ENCODE peak calls at places on chromosomes 5 and 9, in nine cellular contexts. G is tibial nerve, X is A549, U is sigmoid colon, B is stomach, M is ovary, Q is suprapubic skin, P is HepG2, N is transverse colon. Y is an unnamed sample.

GRCh38 chr5:133220851-133221674 is 169.2 kb downstream of the HSPA4 start:
- DNase-seq in G (no peak), X (peak), U (peak), B (no peak), M (no peak), Q (no peak), P (peak), N (no peak), Y (no peak)

GRCh38 chr9:5364294-5364990 is 24.8 kb upstream of the RLN1 start:
- DNase-seq in G (no peak), X (no peak), U (no peak), B (no peak), M (no peak), Q (no peak), P (no peak), N (no peak), Y (no peak)

GRCh38 chr9:128124451-128124850 is 3.1 kb downstream of the PTGES2 start:
- DNase-seq in G (no peak), X (no peak), U (no peak), B (peak), M (peak), Q (no peak), P (no peak), N (no peak), Y (no peak)

GRCh38 chr5:81544351-81545001 is 150.5 kb upstream of the ACOT12 start:
- DNase-seq in G (no peak), X (peak), U (no peak), B (no peak), M (no peak), Q (no peak), P (no peak), N (no peak), Y (no peak)

GRCh38 chr9:96073531-96074284 is 198.2 kb downstream of the ERCC6L2 start:
- DNase-seq in G (no peak), X (no peak), U (no peak), B (peak), M (no peak), Q (no peak), P (no peak), N (no peak), Y (no peak)

GRCh38 chr5:58439094-58439644 is 20.7 kb downstream of the PLK2 start:
- DNase-seq in G (no peak), X (no peak), U (no peak), B (no peak), M (no peak), Q (no peak), P (no peak), N (no peak), Y (no peak)

GRCh38 chr9:136820947-136821332 is 13.2 kb downstream of the RABL6 start:
- DNase-seq in G (no peak), X (no peak), U (no peak), B (no peak), M (no peak), Q (peak), P (no peak), N (no peak), Y (no peak)

GRCh38 chr9:6049798-6050197 is 34.4 kb upstream of the RANBP6 start:
- DNase-seq in G (no peak), X (peak), U (no peak), B (no peak), M (no peak), Q (no peak), P (peak), N (peak), Y (no peak)

GRCh38 chr9:80208662-80209061 is 636.9 kb downstream of the TLE4 start:
- DNase-seq in G (no peak), X (no peak), U (no peak), B (no peak), M (no peak), Q (no peak), P (no peak), N (no peak), Y (no peak)

GRCh38 chr9:8715792-8716191 is 916.2 kb upstream of the DMAC1 start:
- DNase-seq in G (no peak), X (no peak), U (no peak), B (no peak), M (no peak), Q (no peak), P (no peak), N (no peak), Y (no peak)

GRCh38 chr9:12604154-12604825 is 88.9 kb upstream of the TYRP1 start:
- DNase-seq in G (no peak), X (peak), U (no peak), B (no peak), M (no peak), Q (no peak), P (no peak), N (no peak), Y (no peak)

DNA sequence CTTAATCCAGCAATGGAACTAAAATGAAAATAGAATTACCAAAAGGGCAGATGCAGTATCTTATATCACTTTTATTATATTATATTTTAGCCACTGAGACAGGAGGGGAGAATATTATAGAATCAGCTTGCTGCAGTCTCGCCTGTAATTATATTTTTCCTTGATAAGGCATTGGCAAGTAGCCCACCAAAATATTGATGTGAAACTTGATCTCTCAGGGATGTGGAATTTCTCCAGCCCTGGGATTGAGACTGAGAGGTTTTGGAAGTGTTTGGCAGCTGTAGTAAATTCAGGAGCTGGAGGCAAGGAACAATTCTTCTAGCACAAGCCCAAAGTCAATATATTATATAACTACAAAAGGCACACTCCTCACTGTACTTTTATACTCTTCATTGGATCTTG is 142.1 kb upstream of the ADAMTSL1 start:
- DNase-seq in G (no peak), X (no peak), U (no peak), B (no peak), M (no peak), Q (no peak), P (no peak), N (no peak), Y (no peak)
- TF ChIP-seq EP300 in G (no peak), X (no peak), U (no peak), B (no peak), M (no peak), Q (no peak), P (no peak), N (no peak), Y (no peak)

GRCh38 chr9:92279302-92279701 is 14.2 kb downstream of the IARS1 start:
- DNase-seq in G (no peak), X (no peak), U (no peak), B (no peak), M (no peak), Q (no peak), P (no peak), N (no peak), Y (no peak)

GRCh38 chr9:92270511-92270910 is 23.0 kb downstream of the IARS1 start:
- DNase-seq in G (no peak), X (no peak), U (no peak), B (no peak), M (no peak), Q (no peak), P (no peak), N (no peak), Y (no peak)

GRCh38 chr9:92276223-92277007 is 17.1 kb downstream of the IARS1 start:
- DNase-seq in G (no peak), X (no peak), U (no peak), B (no peak), M (no peak), Q (no peak), P (no peak), N (no peak), Y (no peak)

GRCh38 chr9:92278117-92278516 is 15.4 kb downstream of the IARS1 start:
- DNase-seq in G (no peak), X (no peak), U (no peak), B (no peak), M (no peak), Q (no peak), P (no peak), N (no peak), Y (no peak)

GRCh38 chr9:92275541-92275940 is 18.0 kb downstream of the IARS1 start:
- DNase-seq in G (no peak), X (peak), U (no peak), B (no peak), M (no peak), Q (no peak), P (no peak), N (no peak), Y (no peak)
- TF ChIP-seq POLR2A in G (no peak), X (no peak), U (no peak), B (no peak), M (no peak), Q (no peak), P (no peak), N (no peak), Y (no peak)

DNA sequence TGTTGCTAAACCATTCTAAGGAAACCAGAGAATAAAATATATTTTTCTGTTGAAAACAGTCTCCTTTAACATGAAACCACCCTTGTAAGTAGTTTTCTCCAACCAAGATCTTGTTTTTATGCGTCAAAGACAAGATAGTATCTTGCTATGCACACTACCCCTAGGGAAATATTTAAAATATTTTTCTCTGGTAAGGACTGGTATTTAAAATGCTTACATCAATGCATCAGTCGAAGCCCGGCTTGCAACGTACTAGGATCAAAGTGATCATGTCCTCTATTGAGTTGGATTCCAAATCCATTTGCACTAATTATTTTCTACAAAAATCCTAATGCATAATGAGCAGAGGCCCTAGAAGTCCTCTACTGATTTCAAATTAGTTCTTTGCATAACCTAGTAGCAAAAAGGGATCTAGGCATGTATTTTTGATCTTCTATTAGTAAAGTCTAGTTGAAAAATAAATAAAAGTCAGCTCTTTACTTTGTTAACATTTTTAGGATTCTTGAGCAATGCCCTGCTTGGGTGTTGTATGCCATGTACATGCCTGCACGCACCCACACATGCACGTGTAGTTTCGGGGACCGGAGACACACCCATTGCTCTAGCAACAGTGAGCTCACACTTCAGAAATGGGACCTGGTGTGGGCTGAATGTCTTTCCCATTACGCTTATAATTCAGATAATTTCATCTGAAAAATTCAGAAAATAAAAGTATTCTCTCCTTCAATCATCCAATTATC is 165.0 kb upstream of the GPR151 start:
- DNase-seq in G (no peak), X (no peak), U (no peak), B (no peak), M (no peak), Q (no peak), P (no peak), N (no peak), Y (no peak)
- TF ChIP-seq EP300 in G (no peak), X (no peak), U (no peak), B (no peak), M (no peak), Q (no peak), P (no peak), N (no peak), Y (no peak)

GRCh38 chr5:45281081-45281480 is 415.1 kb downstream of the HCN1 start:
- DNase-seq in G (no peak), X (no peak), U (no peak), B (no peak), M (no peak), Q (no peak), P (no peak), N (no peak), Y (no peak)

GRCh38 chr5:45279109-45279508 is 417.1 kb downstream of the HCN1 start:
- DNase-seq in G (no peak), X (no peak), U (no peak), B (no peak), M (no peak), Q (no peak), P (peak), N (no peak), Y (no peak)

GRCh38 chr5:45274241-45274640 is 421.9 kb downstream of the HCN1 start:
- DNase-seq in G (no peak), X (no peak), U (no peak), B (no peak), M (no peak), Q (no peak), P (no peak), N (no peak), Y (no peak)

GRCh38 chr5:45277860-45278259 is 418.3 kb downstream of the HCN1 start:
- DNase-seq in G (no peak), X (no peak), U (no peak), B (no peak), M (no peak), Q (no peak), P (peak), N (no peak), Y (no peak)
- TF ChIP-seq POLR2A in G (no peak), X (no peak), U (no peak), B (no peak), M (no peak), Q (no peak), P (no peak), N (no peak), Y (no peak)

DNA sequence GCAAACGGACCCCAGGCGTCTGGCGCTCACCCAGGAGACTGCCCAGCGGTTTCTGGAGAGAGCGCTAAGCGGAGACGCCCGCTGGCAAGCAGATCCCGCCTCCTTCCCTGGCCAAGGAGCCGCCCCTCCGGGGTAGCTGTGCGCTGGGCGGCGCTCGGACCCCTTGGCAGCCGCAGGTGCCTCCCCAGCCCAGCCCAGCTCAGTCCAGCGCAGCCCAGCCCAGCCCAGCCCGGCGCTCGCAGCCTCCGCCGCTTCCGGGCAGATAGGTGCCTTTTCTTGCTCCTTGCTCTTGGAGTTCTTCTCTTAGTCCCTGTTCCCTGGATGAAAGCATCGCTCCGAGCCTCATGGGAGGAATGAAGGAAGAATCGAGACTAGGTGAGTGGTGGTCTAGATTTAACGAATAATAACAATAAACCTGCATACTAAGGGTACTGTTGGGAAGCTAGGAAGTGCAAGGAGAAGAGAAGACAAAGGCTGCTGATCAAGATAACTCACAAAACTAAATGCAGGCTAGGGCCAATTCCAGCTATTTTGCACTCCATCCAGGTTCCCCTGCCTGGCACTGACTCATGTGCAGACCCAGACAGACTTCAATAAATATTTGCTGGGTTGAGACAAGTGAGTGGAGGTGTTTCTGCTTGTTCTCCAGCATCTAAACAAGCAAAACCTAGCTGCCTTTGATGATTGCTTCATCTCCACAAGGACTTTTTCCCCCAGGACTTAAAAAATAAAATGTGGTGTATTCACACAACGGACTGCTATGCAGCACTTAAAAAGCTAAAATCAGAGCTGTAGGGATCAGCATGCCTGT is at the start of gene STK32A:
- DNase-seq in G (no peak), X (peak), U (peak), B (peak), M (peak), Q (peak), P (no peak), N (peak), Y (peak)
- TF ChIP-seq EP300 in G (no peak), X (no peak), U (no peak), B (no peak), M (no peak), Q (no peak), P (no peak), N (no peak), Y (no peak)

GRCh38 chr5:79235578-79236363 is at the start of gene JMY:
- DNase-seq in G (peak), X (peak), U (peak), B (peak), M (peak), Q (peak), P (peak), N (peak), Y (peak)
- TF ChIP-seq POLR2A in G (peak), X (peak), U (peak), B (no peak), M (peak), Q (peak), P (peak), N (peak), Y (peak)

DNA sequence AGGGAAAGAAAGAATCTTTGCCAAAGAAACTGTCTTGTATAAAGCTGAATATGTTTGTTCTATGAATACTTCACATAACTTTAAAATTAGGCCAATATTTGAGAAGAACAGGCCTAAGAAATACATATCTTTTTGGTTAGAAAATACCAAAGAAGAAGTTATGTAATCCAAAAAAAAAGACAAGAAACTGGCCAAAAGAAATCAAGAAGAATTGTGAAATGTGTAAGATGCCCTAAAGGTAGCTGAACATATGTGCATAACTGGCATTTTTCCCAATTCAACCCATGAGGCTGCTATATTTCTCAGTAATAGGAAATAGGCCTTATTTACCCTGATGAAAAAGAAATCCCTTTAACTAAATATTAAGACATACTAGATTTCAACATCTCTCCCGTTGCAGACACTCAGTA is 290.0 kb downstream of the CETN3 start:
- DNase-seq in G (no peak), X (peak), U (no peak), B (no peak), M (no peak), Q (no peak), P (no peak), N (no peak), Y (no peak)
- TF ChIP-seq EP300 in G (no peak), X (no peak), U (no peak), B (no peak), M (no peak), Q (no peak), P (no peak), N (no peak), Y (no peak)

Y was measured in upper lobe of left lung.